ENCODE peak calls at places on chromosomes 6 and 20, in four cellular contexts. X is WTC11, T is K562, S is GM12878. H is an unnamed sample.

GRCh38 chr20:56922497-56922896 is 293.4 kb downstream of the TFAP2C start:
- DNase-seq in S (no peak), T (no peak), X (no peak), H (no peak)

GRCh38 chr6:25706314-25707014 is 48.1 kb upstream of the SLC17A4 start:
- DNase-seq in S (no peak), T (no peak), X (no peak), H (peak)

GRCh38 chr6:67646550-67646949 is 988.5 kb upstream of the ADGRB3 start:
- DNase-seq in S (no peak), T (no peak), X (no peak), H (no peak)

GRCh38 chr6:84258268-84258667 is 30.8 kb upstream of the CEP162 start:
- DNase-seq in T (no peak), S (no peak), X (no peak), H (peak)

GRCh38 chr20:19370076-19371075 is 157.9 kb downstream of the SLC24A3 start:
- DNase-seq in T (no peak), S (no peak), X (no peak), H (no peak)

GRCh38 chr6:16361121-16361520 is 122.7 kb downstream of the GMPR start:
- DNase-seq in S (no peak), X (no peak), T (no peak), H (no peak)

GRCh38 chr6:85360794-85361642 is 88.9 kb upstream of the NT5E start:
- DNase-seq in T (no peak), X (no peak), S (no peak), H (no peak)

GRCh38 chr6:11609324-11610071 is 71.9 kb downstream of the TMEM170B start:
- DNase-seq in S (no peak), X (no peak), T (no peak), H (no peak)

GRCh38 chr6:105495515-105495914 is 92.6 kb upstream of the PREP start:
- DNase-seq in T (no peak), S (no peak), X (no peak), H (no peak)

GRCh38 chr6:33856655-33857054 is 52.9 kb upstream of the MLN start:
- DNase-seq in T (no peak), X (no peak), S (peak), H (no peak)

GRCh38 chr20:62067547-62068260 is 2.0 kb upstream of the TAF4 start:
- DNase-seq in S (no peak), T (no peak), X (no peak), H (peak)

GRCh38 chr6:134007077-134007476 is 45.3 kb downstream of the SLC2A12 start:
- DNase-seq in S (no peak), T (no peak), X (no peak), H (no peak)

GRCh38 chr6:28296520-28297060 is 15.2 kb downstream of the PGBD1 start:
- DNase-seq in S (no peak), X (no peak), T (no peak), H (no peak)

GRCh38 chr6:31049518-31049917 is 39.2 kb downstream of the MUC22 start:
- DNase-seq in X (no peak), T (no peak), S (no peak), H (no peak)

GRCh38 chr6:149766156-149766768 is 16.7 kb downstream of the PCMT1 start:
- DNase-seq in X (no peak), T (no peak), S (no peak), H (no peak)

GRCh38 chr6:56088641-56089040 is 158.7 kb downstream of the COL21A1 start:
- DNase-seq in S (no peak), X (no peak), T (no peak), H (no peak)

GRCh38 chr6:107657373-107657754 is 166.7 kb downstream of the SCML4 start:
- DNase-seq in S (no peak), X (no peak), T (no peak), H (no peak)

GRCh38 chr20:52746190-52746589 is 226.0 kb upstream of the TSHZ2 start:
- DNase-seq in X (peak), S (no peak), T (no peak), H (no peak)

DNA sequence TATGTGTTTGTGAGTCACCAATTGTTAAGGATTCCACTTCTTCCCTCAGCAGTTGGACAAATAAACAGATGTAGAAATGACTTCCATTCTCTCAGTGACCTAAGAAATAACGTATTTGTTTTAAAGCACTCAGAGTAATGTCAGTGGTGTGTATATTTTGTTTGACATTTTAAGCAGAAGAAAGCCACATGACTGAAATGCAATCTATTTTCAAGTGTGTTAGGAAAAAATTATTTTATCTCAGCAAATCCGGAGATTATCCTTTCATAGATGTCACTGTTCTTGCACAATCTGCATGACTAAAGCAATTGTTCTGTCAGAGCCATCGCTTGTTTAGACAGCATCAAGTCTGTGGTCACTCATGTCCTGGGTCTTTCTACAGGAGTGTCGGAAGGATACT is 77.1 kb downstream of the JAG1 start:
- DNase-seq in T (no peak), X (no peak), S (no peak), H (no peak)
- TF ChIP-seq USF1 in T (no peak), X (no peak), S (no peak), H (no peak)

GRCh38 chr20:38094968-38095689 is 61.6 kb downstream of the RPRD1B start:
- DNase-seq in S (no peak), T (no peak), X (no peak), H (no peak)
- TF ChIP-seq USF1 in S (no peak), T (no peak), X (no peak), H (no peak)

GRCh38 chr20:36666181-36666740 is 20.3 kb upstream of the SLA2 start:
- DNase-seq in S (no peak), T (no peak), X (no peak), H (no peak)
- TF ChIP-seq USF1 in S (no peak), T (no peak), X (no peak), H (no peak)

GRCh38 chr6:79432726-79433125 is 104.5 kb downstream of the LCA5 start:
- DNase-seq in T (no peak), X (no peak), S (no peak), H (no peak)

GRCh38 chr6:79440590-79440989 is 96.6 kb downstream of the LCA5 start:
- DNase-seq in S (no peak), X (no peak), T (no peak), H (no peak)

GRCh38 chr6:79441222-79441621 is 96.0 kb downstream of the LCA5 start:
- DNase-seq in X (no peak), S (no peak), T (no peak), H (no peak)

GRCh38 chr6:79436232-79436631 is 101.0 kb downstream of the LCA5 start:
- DNase-seq in X (no peak), T (no peak), S (no peak), H (no peak)

DNA sequence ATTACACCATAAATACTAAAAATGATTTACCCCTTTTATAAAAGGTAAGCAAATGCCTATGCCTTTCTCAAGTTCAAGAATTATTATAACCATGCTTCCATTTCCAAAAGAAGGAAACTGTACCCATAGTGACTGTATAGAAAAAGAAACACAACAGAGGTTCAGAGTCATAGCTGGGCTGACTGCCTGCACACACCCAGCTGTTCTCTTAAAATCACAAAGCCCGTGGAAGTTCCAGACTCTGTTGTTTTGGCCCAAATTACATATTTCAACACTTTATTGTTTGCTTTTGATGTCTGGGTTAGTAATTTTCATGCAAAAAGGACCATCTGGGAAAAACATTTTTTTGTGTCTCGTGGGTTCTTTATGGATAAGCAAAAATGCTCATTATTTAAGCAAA is 99.2 kb downstream of the LCA5 start:
- DNase-seq in T (no peak), X (no peak), S (no peak), H (no peak)
- TF ChIP-seq USF1 in T (no peak), X (no peak), S (no peak), H (no peak)

DNA sequence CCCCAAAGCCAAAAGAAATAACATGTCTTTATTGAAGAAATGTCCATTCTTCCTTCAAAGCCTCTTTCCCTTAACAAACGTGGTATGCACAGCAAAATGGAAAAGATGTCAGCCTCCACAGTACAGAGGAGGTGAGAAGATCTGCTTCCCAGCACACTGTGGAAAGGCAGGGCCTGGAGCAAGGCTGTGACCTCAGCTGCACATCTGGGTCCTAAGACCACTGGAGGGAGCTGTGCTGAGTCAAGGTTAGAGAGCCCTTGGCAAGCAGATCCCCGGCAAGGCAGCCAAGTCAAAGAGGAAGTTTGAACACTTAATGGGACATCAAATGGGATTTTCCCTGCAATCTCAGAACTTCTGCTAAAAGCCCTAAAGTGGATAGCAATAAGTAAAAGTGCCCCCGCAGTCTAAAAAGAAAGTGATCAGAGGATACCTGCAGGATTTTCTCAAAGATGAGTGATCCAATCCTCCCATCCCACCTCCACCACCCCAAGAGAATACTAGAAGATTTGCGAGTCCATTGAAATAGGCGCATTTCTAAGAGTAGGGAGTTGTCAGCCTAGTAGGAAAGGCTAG is 39.4 kb downstream of the UNC5CL start:
- DNase-seq in S (peak), T (peak), X (peak), H (peak)
- TF ChIP-seq USF1 in S (no peak), T (no peak), X (no peak), H (no peak)

GRCh38 chr20:64083380-64084208 is 604 bp downstream of the LKAAEAR1 start:
- DNase-seq in T (peak), X (peak), S (no peak), H (peak)
- TF ChIP-seq USF1 in T (no peak), X (no peak), S (no peak), H (no peak)

GRCh38 chr20:3446779-3447178 is 24.0 kb upstream of the ATRN start:
- DNase-seq in T (peak), S (no peak), X (no peak), H (no peak)
- TF ChIP-seq USF1 in T (peak), S (no peak), X (no peak), H (no peak)

H was measured in SK-N-SH.